ENCODE peak calls at places on chromosomes 12 and 14, in seven cellular contexts. V, F, I, W, G, R and T are unnamed samples.

GRCh38 chr14:26738571-26738970 is 140.7 kb upstream of the NOVA1 start:
- DNase-seq in V (no peak), F (no peak), I (peak), W (no peak), G (no peak), R (no peak), T (no peak)

GRCh38 chr12:132264086-132265010 is 65.0 kb downstream of the GALNT9 start:
- DNase-seq in V (no peak), F (no peak), I (no peak), W (no peak), G (no peak), R (no peak), T (no peak)

GRCh38 chr12:67193705-67194104 is 75.5 kb upstream of the CAND1 start:
- DNase-seq in V (peak), F (no peak), I (no peak), W (no peak), G (peak), R (no peak), T (peak)

GRCh38 chr12:58367041-58367440 is 425.7 kb downstream of the ATP23 start:
- DNase-seq in V (no peak), F (no peak), I (no peak), W (peak), G (peak), R (no peak), T (peak)

GRCh38 chr14:35045798-35046047 is 349 bp upstream of the FAM177A1 start:
- DNase-seq in V (no peak), F (no peak), I (no peak), W (no peak), G (no peak), R (no peak), T (no peak)

GRCh38 chr12:99915251-99916082 is 69.3 kb downstream of the ANKS1B start:
- DNase-seq in V (no peak), F (no peak), I (no peak), W (no peak), G (peak), R (no peak), T (peak)

GRCh38 chr14:51335521-51335920 is 95.5 kb downstream of the TMX1 start:
- DNase-seq in V (no peak), F (no peak), I (no peak), W (no peak), G (no peak), R (no peak), T (peak)

GRCh38 chr14:32224731-32225377 is 21.8 kb upstream of the RNU6-8 start:
- DNase-seq in V (peak), F (no peak), I (peak), W (peak), G (peak), R (no peak), T (peak)

GRCh38 chr14:76812093-76812421 is 625 bp downstream of the ANGEL1 start:
- DNase-seq in V (peak), F (no peak), I (no peak), W (peak), G (peak), R (no peak), T (no peak)

GRCh38 chr14:50335389-50335788 is 23.3 kb downstream of the DMAC2L start:
- DNase-seq in V (peak), F (no peak), I (peak), W (peak), G (peak), R (no peak), T (peak)

GRCh38 chr14:100330396-100330931 is 7.3 kb downstream of the SLC25A47 start:
- DNase-seq in V (no peak), F (no peak), I (no peak), W (no peak), G (no peak), R (no peak), T (no peak)

GRCh38 chr12:59486827-59487226 is 109.0 kb upstream of the SLC16A7 start:
- DNase-seq in V (no peak), F (no peak), I (no peak), W (peak), G (peak), R (no peak), T (peak)

GRCh38 chr14:51939211-51939705 is 50.1 kb upstream of the RTRAF start:
- DNase-seq in V (no peak), F (no peak), I (no peak), W (no peak), G (no peak), R (no peak), T (no peak)

GRCh38 chr12:110135012-110135411 is 10.9 kb downstream of the IFT81 start:
- DNase-seq in V (no peak), F (no peak), I (no peak), W (no peak), G (no peak), R (no peak), T (peak)

GRCh38 chr14:102504302-102504950 is 5.2 kb downstream of the ANKRD9 start:
- DNase-seq in V (no peak), F (no peak), I (no peak), W (no peak), G (no peak), R (no peak), T (no peak)

GRCh38 chr14:80575763-80576162 is 364.5 kb upstream of the DIO2 start:
- DNase-seq in V (no peak), F (no peak), I (no peak), W (no peak), G (no peak), R (no peak), T (no peak)

GRCh38 chr14:60064491-60065072 is 27.1 kb upstream of the PCNX4 start:
- DNase-seq in V (peak), F (no peak), I (peak), W (no peak), G (peak), R (no peak), T (peak)

GRCh38 chr12:109604902-109605536 is 31.4 kb downstream of the MVK start:
- DNase-seq in V (no peak), F (no peak), I (peak), W (peak), G (no peak), R (no peak), T (no peak)

GRCh38 chr14:75981426-75981825 is 369 bp downstream of the TGFB3 start:
- DNase-seq in V (peak), F (peak), I (peak), W (peak), G (no peak), R (peak), T (no peak)

GRCh38 chr12:71671816-71672215 is 7.7 kb downstream of the THAP2 start:
- DNase-seq in V (no peak), F (no peak), I (peak), W (peak), G (no peak), R (no peak), T (no peak)